ENCODE peak calls at places on chromosomes 12 and 14, in six cellular contexts. One of them, this sample, is unnamed.

GRCh38 chr14:39433452-39433813 is 1.2 kb upstream of the FBXO33 start:
- DNase-seq in A549: no peak
- DNase-seq in HepG2: no peak
- DNase-seq in K562: no peak
- DNase-seq in GM12878: no peak
- DNase-seq in H1: no peak
- DNase-seq in this sample: no peak

GRCh38 chr12:57764662-57765002 is 2.2 kb downstream of the CYP27B1 start:
- DNase-seq in A549: no peak
- DNase-seq in HepG2: no peak
- DNase-seq in K562: no peak
- DNase-seq in GM12878: no peak
- DNase-seq in H1: no peak
- DNase-seq in this sample: no peak

GRCh38 chr14:39266871-39267591 is 33.3 kb downstream of the MIA2 start:
- DNase-seq in A549: peak; percentile 58
- DNase-seq in HepG2: peak; percentile 86
- DNase-seq in K562: peak; percentile 52
- DNase-seq in GM12878: no peak
- DNase-seq in H1: peak; percentile 51
- DNase-seq in this sample: peak; percentile 77

GRCh38 chr14:64060648-64061096 is 207.9 kb downstream of the SYNE2 start:
- DNase-seq in A549: peak; percentile 23
- DNase-seq in HepG2: peak; percentile 15
- DNase-seq in K562: peak; percentile 5
- DNase-seq in GM12878: no peak
- DNase-seq in H1: peak; percentile 85
- DNase-seq in this sample: no peak

GRCh38 chr12:79441534-79441933 is 249.2 kb downstream of the PAWR start:
- DNase-seq in A549: no peak
- DNase-seq in HepG2: no peak
- DNase-seq in K562: no peak
- DNase-seq in GM12878: no peak
- DNase-seq in H1: no peak
- DNase-seq in this sample: no peak

GRCh38 chr14:89110110-89110509 is 285.7 kb downstream of the TTC8 start:
- DNase-seq in A549: no peak
- DNase-seq in HepG2: no peak
- DNase-seq in K562: no peak
- DNase-seq in GM12878: no peak
- DNase-seq in H1: no peak
- DNase-seq in this sample: no peak

GRCh38 chr14:94897092-94897491 is 127.2 kb upstream of the GSC start:
- DNase-seq in A549: no peak
- DNase-seq in HepG2: no peak
- DNase-seq in K562: no peak
- DNase-seq in GM12878: no peak
- DNase-seq in H1: no peak
- DNase-seq in this sample: no peak

GRCh38 chr14:100619382-100620305 is 32.4 kb upstream of the BEGAIN start:
- DNase-seq in A549: no peak
- DNase-seq in HepG2: no peak
- DNase-seq in K562: no peak
- DNase-seq in GM12878: no peak
- DNase-seq in H1: no peak
- DNase-seq in this sample: peak; percentile 25

GRCh38 chr12:128969480-128970055 is 116.3 kb downstream of the GLT1D1 start:
- DNase-seq in A549: peak; percentile 10
- DNase-seq in HepG2: no peak
- DNase-seq in K562: peak; percentile 43
- DNase-seq in GM12878: peak; percentile 20
- DNase-seq in H1: peak; percentile 50
- DNase-seq in this sample: peak; percentile 78

GRCh38 chr12:45981075-45981837 is 9.1 kb downstream of the SCAF11 start:
- DNase-seq in A549: no peak
- DNase-seq in HepG2: no peak
- DNase-seq in K562: no peak
- DNase-seq in GM12878: no peak
- DNase-seq in H1: no peak
- DNase-seq in this sample: no peak

GRCh38 chr14:49621114-49621881 is 699 bp downstream of the MGAT2 start:
- DNase-seq in A549: no peak
- DNase-seq in HepG2: no peak
- DNase-seq in K562: no peak
- DNase-seq in GM12878: no peak
- DNase-seq in H1: no peak
- DNase-seq in this sample: peak; percentile 76

GRCh38 chr14:75888933-75889332 is 92.9 kb downstream of the TGFB3 start:
- DNase-seq in A549: no peak
- DNase-seq in HepG2: no peak
- DNase-seq in K562: no peak
- DNase-seq in GM12878: no peak
- DNase-seq in H1: no peak
- DNase-seq in this sample: no peak

GRCh38 chr14:34030864-34031263 is 80.0 kb upstream of the EGLN3 start:
- DNase-seq in A549: no peak
- DNase-seq in HepG2: no peak
- DNase-seq in K562: no peak
- DNase-seq in GM12878: no peak
- DNase-seq in H1: no peak
- DNase-seq in this sample: peak; percentile 29

GRCh38 chr14:77988966-77989365 is 181.2 kb upstream of the NRXN3 start:
- DNase-seq in A549: no peak
- DNase-seq in HepG2: peak; percentile 6
- DNase-seq in K562: no peak
- DNase-seq in GM12878: no peak
- DNase-seq in H1: no peak
- DNase-seq in this sample: no peak

GRCh38 chr12:93022603-93023340 is 93.7 kb upstream of the EEA1 start:
- DNase-seq in A549: no peak
- DNase-seq in HepG2: no peak
- DNase-seq in K562: no peak
- DNase-seq in GM12878: no peak
- DNase-seq in H1: no peak
- DNase-seq in this sample: no peak

GRCh38 chr14:72962829-72963312 is 36.6 kb downstream of the DCAF4 start:
- DNase-seq in A549: peak; percentile 84
- DNase-seq in HepG2: peak; percentile 48
- DNase-seq in K562: peak; percentile 29
- DNase-seq in GM12878: no peak
- DNase-seq in H1: peak; percentile 54
- DNase-seq in this sample: no peak

GRCh38 chr12:128019996-128020544 is 246.9 kb upstream of the TMEM132C start:
- DNase-seq in A549: no peak
- DNase-seq in HepG2: no peak
- DNase-seq in K562: no peak
- DNase-seq in GM12878: no peak
- DNase-seq in H1: no peak
- DNase-seq in this sample: no peak

GRCh38 chr12:452667-453210 is 7.0 kb upstream of the B4GALNT3 start:
- DNase-seq in A549: no peak
- DNase-seq in HepG2: no peak
- DNase-seq in K562: peak; percentile 48
- DNase-seq in GM12878: no peak
- DNase-seq in H1: no peak
- DNase-seq in this sample: no peak
- TF ChIP-seq CHD2 in A549: no peak
- TF ChIP-seq CHD2 in HepG2: no peak
- TF ChIP-seq CHD2 in K562: no peak
- TF ChIP-seq CHD2 in GM12878: no peak
- TF ChIP-seq CHD2 in H1: no peak
- TF ChIP-seq CHD2 in this sample: no peak

GRCh38 chr12:74449872-74450271 is 87.8 kb upstream of the ATXN7L3B start:
- DNase-seq in A549: no peak
- DNase-seq in HepG2: no peak
- DNase-seq in K562: no peak
- DNase-seq in GM12878: no peak
- DNase-seq in H1: no peak
- DNase-seq in this sample: no peak
- TF ChIP-seq CHD2 in A549: no peak
- TF ChIP-seq CHD2 in HepG2: no peak
- TF ChIP-seq CHD2 in K562: no peak
- TF ChIP-seq CHD2 in GM12878: no peak
- TF ChIP-seq CHD2 in H1: no peak
- TF ChIP-seq CHD2 in this sample: no peak

GRCh38 chr12:109947511-109947910 is 47.4 kb downstream of the TCHP start:
- DNase-seq in A549: no peak
- DNase-seq in HepG2: no peak
- DNase-seq in K562: no peak
- DNase-seq in GM12878: no peak
- DNase-seq in H1: no peak
- DNase-seq in this sample: no peak
- TF ChIP-seq CHD2 in A549: no peak
- TF ChIP-seq CHD2 in HepG2: no peak
- TF ChIP-seq CHD2 in K562: no peak
- TF ChIP-seq CHD2 in GM12878: no peak
- TF ChIP-seq CHD2 in H1: no peak
- TF ChIP-seq CHD2 in this sample: no peak

DNA sequence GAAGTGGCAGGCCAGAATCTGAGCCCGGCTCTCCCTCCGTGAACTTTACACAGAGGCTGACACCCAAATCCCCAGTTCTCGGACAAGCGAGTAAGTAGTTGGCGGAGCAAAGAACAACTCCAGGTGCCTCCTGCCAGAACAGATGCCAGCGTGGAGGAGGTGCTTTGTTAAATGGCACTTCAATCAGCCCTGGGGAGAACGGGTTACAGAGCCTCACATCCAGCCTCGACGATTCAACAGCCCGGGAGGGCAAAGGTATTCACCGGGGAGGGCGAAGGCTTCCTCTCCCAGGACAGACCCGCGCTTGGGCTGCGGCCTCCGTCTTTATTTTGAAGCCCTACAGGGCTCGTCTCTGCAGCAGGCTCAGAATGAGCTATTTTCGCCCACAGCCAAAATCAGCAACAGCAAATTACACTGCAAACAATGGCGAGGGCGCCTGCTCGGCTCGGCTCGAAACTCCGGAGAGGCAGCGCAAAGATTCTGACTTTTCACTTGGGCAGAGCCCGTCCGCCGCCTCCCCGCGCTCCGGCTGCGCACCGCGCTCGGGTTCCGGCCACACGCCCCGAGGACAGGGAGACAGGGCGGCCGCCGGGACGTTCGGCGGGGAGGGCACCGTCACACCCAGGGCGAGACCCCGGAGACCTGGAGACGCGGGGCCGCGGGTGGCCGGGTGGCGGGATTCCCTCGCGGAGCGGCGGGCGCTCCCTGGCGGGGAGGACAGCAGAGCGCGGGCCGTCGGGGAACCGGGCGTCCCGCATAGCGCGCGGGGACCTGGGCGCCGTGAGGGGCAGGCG is 811 bp downstream of the TMCC3 start:
- DNase-seq in A549: peak; percentile 34
- DNase-seq in HepG2: no peak
- DNase-seq in K562: no peak
- DNase-seq in GM12878: no peak
- DNase-seq in H1: no peak
- DNase-seq in this sample: peak; percentile 82
- TF ChIP-seq CHD2 in A549: no peak
- TF ChIP-seq CHD2 in HepG2: no peak
- TF ChIP-seq CHD2 in K562: no peak
- TF ChIP-seq CHD2 in GM12878: no peak
- TF ChIP-seq CHD2 in H1: no peak
- TF ChIP-seq CHD2 in this sample: no peak

DNA sequence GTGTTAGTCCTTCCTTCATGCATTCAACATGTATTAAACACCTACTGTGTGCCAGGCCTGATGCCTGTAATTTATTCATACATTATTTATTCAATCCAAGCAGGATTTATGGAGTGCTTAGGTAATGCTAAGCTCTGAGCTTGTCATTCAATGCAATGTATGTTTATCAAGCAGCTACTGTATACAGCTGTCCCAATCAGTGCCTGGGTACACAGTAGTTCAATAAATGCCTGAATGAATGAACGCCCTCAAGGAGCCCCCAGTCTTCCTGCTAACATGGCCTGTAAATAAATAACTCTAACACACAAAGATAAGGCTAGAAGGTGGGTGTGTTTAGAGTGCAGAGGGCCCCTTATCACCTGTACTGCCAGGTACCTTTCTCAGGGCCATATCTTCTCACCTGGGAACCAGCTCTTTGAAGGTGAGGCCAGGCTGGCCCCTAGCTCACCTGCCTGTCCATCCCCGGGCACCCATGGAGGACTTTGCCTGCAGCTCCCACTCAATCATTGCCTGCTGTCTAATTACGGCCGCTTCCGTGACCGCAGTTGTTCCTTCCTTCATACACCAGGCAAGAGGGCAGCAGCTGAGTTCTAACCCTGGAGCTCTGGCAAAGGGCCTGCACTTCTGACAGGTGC is 20.0 kb upstream of the KDM2B start:
- DNase-seq in A549: no peak
- DNase-seq in HepG2: no peak
- DNase-seq in K562: no peak
- DNase-seq in GM12878: no peak
- DNase-seq in H1: no peak
- DNase-seq in this sample: no peak
- TF ChIP-seq CHD2 in A549: no peak
- TF ChIP-seq CHD2 in HepG2: no peak
- TF ChIP-seq CHD2 in K562: no peak
- TF ChIP-seq CHD2 in GM12878: no peak
- TF ChIP-seq CHD2 in H1: no peak
- TF ChIP-seq CHD2 in this sample: no peak

DNA sequence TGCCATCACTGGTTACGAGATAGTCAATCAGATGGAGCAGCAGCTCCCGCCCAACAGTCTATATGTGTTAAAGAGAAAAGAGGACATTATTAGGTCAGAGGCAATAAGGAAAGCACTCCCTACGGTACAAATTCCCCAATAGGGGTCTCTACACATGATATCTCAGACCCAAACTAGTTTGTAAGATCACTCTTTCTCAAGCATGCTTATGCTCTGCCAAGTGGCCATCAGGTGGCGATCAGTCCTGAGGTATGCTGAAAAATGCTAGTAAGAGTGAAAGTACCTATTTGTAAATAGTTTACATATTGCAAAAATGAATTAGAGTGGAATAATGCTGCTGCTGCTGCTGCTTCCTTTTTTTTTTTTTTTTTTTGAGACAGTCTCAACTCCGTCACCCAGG is 61.1 kb downstream of the CPM start:
- DNase-seq in A549: no peak
- DNase-seq in HepG2: peak; percentile 23
- DNase-seq in K562: no peak
- DNase-seq in GM12878: no peak
- DNase-seq in H1: no peak
- DNase-seq in this sample: no peak
- TF ChIP-seq CHD2 in A549: no peak
- TF ChIP-seq CHD2 in HepG2: no peak
- TF ChIP-seq CHD2 in K562: no peak
- TF ChIP-seq CHD2 in GM12878: no peak
- TF ChIP-seq CHD2 in H1: no peak
- TF ChIP-seq CHD2 in this sample: no peak